ENCODE peak calls at places on chromosome 10, in ten cellular contexts. F, W, O, L, U, A, E, P, V and R are unnamed samples.

GRCh38 chr10:128098631-128099030 is 27.6 kb downstream of the MKI67 start:
- DNase-seq in P (no peak), W (no peak), L (no peak), V (no peak), E (no peak), U (no peak), O (no peak), F (no peak), A (no peak), R (no peak)

GRCh38 chr10:49407552-49408137 is 11.8 kb upstream of the DRGX start:
- DNase-seq in W (no peak), O (peak; percentile 75), L (no peak), E (peak; percentile 62), U (peak; percentile 87), F (peak; percentile 52), A (no peak), P (peak; percentile 81), V (peak; percentile 57), R (peak; percentile 86)

GRCh38 chr10:87524296-87524695 is 19.6 kb downstream of the MINPP1 start:
- DNase-seq in F (no peak), V (no peak), O (no peak), P (no peak), U (no peak), L (no peak), E (no peak), A (no peak), W (no peak), R (no peak)

GRCh38 chr10:26721561-26721960 is 24.1 kb downstream of the PDSS1 start:
- DNase-seq in F (no peak), A (no peak), O (no peak), V (no peak), E (no peak), U (peak; percentile 71), P (no peak), W (no peak), L (no peak), R (no peak)

GRCh38 chr10:51073461-51074237 is 638 bp upstream of the PRKG1 start:
- DNase-seq in A (peak; percentile 78), L (no peak), F (no peak), W (peak; percentile 70), E (no peak), V (no peak), U (peak; percentile 68), O (peak; percentile 18), P (peak; percentile 8), R (peak; percentile 48)

GRCh38 chr10:127254276-127254675 is 57.9 kb upstream of the INSYN2A start:
- DNase-seq in F (no peak), A (no peak), W (no peak), E (peak; percentile 33), V (no peak), O (no peak), P (no peak), L (no peak), U (no peak), R (no peak)

GRCh38 chr10:33265621-33266020 is 68.8 kb downstream of the NRP1 start:
- DNase-seq in O (peak; percentile 67), L (no peak), E (no peak), P (no peak), F (no peak), A (no peak), W (no peak), U (no peak), V (no peak), R (no peak)

GRCh38 chr10:15321431-15322321 is 49.4 kb downstream of the FAM171A1 start:
- DNase-seq in V (no peak), U (no peak), E (peak; percentile 15), P (no peak), A (no peak), L (no peak), O (no peak), W (no peak), F (no peak), R (no peak)

GRCh38 chr10:43229208-43230061 is 37.4 kb downstream of the RASGEF1A start:
- DNase-seq in V (no peak), W (peak; percentile 42), L (no peak), A (peak; percentile 53), E (no peak), F (no peak), O (peak; percentile 24), U (peak; percentile 88), P (no peak), R (peak; percentile 51)

GRCh38 chr10:132033632-132034031 is 32.1 kb upstream of the JAKMIP3 start:
- DNase-seq in O (no peak), L (no peak), A (no peak), U (peak; percentile 23), V (no peak), E (no peak), F (no peak), W (no peak), P (no peak), R (no peak)

GRCh38 chr10:131061221-131061620 is 250.3 kb downstream of the TCERG1L start:
- DNase-seq in A (no peak), W (no peak), P (no peak), V (no peak), U (peak; percentile 41), O (no peak), L (no peak), F (no peak), E (no peak), R (peak; percentile 10)

GRCh38 chr10:60934215-60935175 is 9.5 kb downstream of the RHOBTB1 start:
- DNase-seq in O (no peak), L (no peak), W (no peak), E (no peak), P (no peak), A (no peak), V (no peak), U (no peak), F (no peak), R (no peak)

GRCh38 chr10:5977471-5978370 is at the start of gene IL15RA:
- DNase-seq in O (peak; percentile 90), F (peak; percentile 24), A (peak; percentile 85), E (peak; percentile 82), U (peak; percentile 97), P (peak; percentile 92), L (no peak), W (peak; percentile 85), V (peak; percentile 39), R (peak; percentile 69)

GRCh38 chr10:70780370-70780760 is 4.8 kb downstream of the TBATA start:
- DNase-seq in U (no peak), V (no peak), E (no peak), A (no peak), L (no peak), F (no peak), O (no peak), P (no peak), W (no peak), R (no peak)

GRCh38 chr10:37687581-37687980 is 169.8 kb downstream of the ZNF248 start:
- DNase-seq in P (no peak), A (no peak), U (no peak), O (no peak), L (no peak), W (no peak), F (no peak), E (no peak), V (no peak), R (no peak)

GRCh38 chr10:1420663-1421362 is 316.5 kb downstream of the ADARB2 start:
- DNase-seq in L (peak; percentile 84), P (peak; percentile 74), F (peak; percentile 51), O (peak; percentile 61), W (no peak), V (peak; percentile 40), U (peak; percentile 91), E (no peak), A (no peak), R (peak; percentile 61)

GRCh38 chr10:3874988-3875841 is 90.2 kb upstream of the KLF6 start:
- DNase-seq in O (peak; percentile 48), E (no peak), U (no peak), A (no peak), W (peak; percentile 5), F (no peak), V (no peak), L (no peak), P (no peak), R (no peak)
- TF ChIP-seq POLR2A in O (no peak), E (no peak), U (no peak), A (no peak), W (no peak), F (no peak), V (no peak), L (no peak), P (no peak), R (no peak)

GRCh38 chr10:79153753-79154152 is 85.0 kb downstream of the ZMIZ1 start:
- DNase-seq in E (no peak), A (no peak), V (no peak), U (no peak), L (no peak), W (no peak), F (no peak), O (no peak), P (no peak), R (no peak)
- TF ChIP-seq POLR2AphosphoS5 in E (no peak), A (peak; percentile 29), V (no peak), U (peak; percentile 79), L (no peak), W (no peak), F (no peak), O (no peak), P (no peak), R (no peak)

DNA sequence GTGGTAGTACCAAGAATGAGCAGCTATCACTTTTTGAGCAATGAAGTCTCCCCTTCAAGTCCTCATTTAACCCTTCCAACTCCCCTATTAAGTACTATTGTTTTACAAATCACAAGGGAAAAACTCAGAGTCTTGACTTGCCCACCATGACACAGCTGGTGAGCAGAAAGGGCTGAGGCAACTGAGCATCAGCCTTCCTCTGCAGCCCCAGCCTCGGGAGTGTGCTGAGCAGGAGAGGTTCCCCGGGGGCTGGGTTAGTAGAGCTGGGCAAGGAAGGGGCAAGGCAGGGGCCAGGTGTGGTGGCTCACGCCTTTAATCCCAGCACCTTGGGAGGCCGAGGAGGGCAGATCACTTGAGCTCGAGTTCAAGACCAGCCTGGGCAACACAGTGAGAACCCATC is 3.2 kb downstream of the FRAT2 start:
- DNase-seq in U (peak; percentile 77), F (no peak), A (no peak), W (no peak), L (no peak), E (no peak), V (no peak), O (no peak), P (no peak), R (no peak)
- H3K4me3 ChIP-seq in U (peak overlapping the region; percentile 98), F (peak overlapping the region; percentile 87), A (no peak overlapping the region), W (peak overlapping the region; percentile 90), L (peak overlapping the region; percentile 84), E (no peak overlapping the region), V (no peak overlapping the region), O (peak overlapping the region; percentile 86), P (peak overlapping the region; percentile 73), R (peak overlapping the region; percentile 98)

DNA sequence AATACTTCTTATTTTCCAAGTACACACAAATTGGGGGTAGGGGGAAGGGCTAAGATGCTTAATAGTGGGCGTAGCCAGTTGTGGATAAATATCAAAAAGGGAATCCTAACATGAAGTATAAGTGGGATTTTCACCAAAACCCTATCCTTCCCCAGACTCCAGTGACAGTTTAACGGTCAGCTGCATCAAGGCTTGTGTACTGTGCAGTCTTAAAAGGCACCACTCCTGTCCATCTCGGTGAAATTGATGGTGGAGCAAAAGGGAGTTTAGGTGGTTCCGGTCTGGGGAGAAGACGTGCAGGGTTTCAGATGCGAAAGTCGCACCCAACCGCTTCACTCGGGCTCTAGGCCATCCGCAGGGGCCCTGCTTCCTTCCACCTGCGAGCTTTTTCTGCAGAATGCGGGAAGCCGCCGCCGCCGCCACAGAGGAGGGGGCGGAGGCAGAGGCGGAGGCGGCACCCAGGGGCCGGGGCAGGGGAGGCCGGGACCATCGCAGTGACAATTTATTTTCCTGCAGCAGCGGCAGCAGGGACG is at the start of gene STAMBPL1:
- DNase-seq in O (peak; percentile 77), L (no peak), F (no peak), V (no peak), W (peak; percentile 77), E (no peak), A (peak; percentile 78), P (no peak), U (peak; percentile 94), R (no peak)
- TF ChIP-seq POLR2A in O (no peak), L (no peak), F (no peak), V (no peak), W (no peak), E (no peak), A (no peak), P (no peak), U (no peak), R (no peak)